ENCODE peak calls at places on chromosome 19, in four cellular contexts. Z is NCI-H2171 treated with DMSO at 0.1 percent for 48 hours; E is activated CD4-positive, alpha-beta T cell treated with anti-CD3 and anti-CD28 coated beads for 1 hour; S is nephron progenitor cell. H is an unnamed sample.
A peak's percentile ranks its signal among the peaks of the same experiment; 100 is the strongest.

GRCh38 chr19:44690131-44690440 is 8.9 kb upstream of the CEACAM16 start:
- DNase-seq in Z (no peak), E (no peak), S (no peak), H (no peak)

GRCh38 chr19:7830272-7830771 is 304 bp downstream of the EVI5L start:
- DNase-seq in Z (no peak), E (no peak), S (no peak), H (no peak)

GRCh38 chr19:38815059-38816001 is 2.6 kb upstream of the LGALS4 start:
- DNase-seq in Z (no peak), E (no peak), S (no peak), H (no peak)

GRCh38 chr19:49155830-49156346 is 692 bp upstream of the HRC start:
- DNase-seq in Z (no peak), E (no peak), S (peak; percentile 47), H (peak; percentile 72)

GRCh38 chr19:17281391-17282304 is at the start of gene ANKLE1:
- DNase-seq in Z (no peak), E (no peak), S (peak; percentile 62), H (no peak)

GRCh38 chr19:12364391-12365093 is 941 bp downstream of the ZNF442 start:
- DNase-seq in Z (no peak), E (no peak), S (peak; percentile 29), H (no peak)

GRCh38 chr19:49475995-49476880 is 2.2 kb downstream of the FLT3LG start:
- DNase-seq in Z (no peak), E (peak; percentile 52), S (peak; percentile 86), H (peak; percentile 49)

GRCh38 chr19:17404015-17404414 is 1.4 kb downstream of the BST2 start:
- DNase-seq in Z (no peak), E (no peak), S (no peak), H (no peak)

GRCh38 chr19:2763687-2764086 is 19.4 kb downstream of the SGTA start:
- DNase-seq in Z (no peak), E (no peak), S (no peak), H (no peak)

GRCh38 chr19:43767818-43768217 is 13.0 kb downstream of the KCNN4 start:
- DNase-seq in Z (no peak), E (no peak), S (no peak), H (no peak)

GRCh38 chr19:45676851-45677263 is 8.8 kb downstream of the GIPR start:
- DNase-seq in Z (peak; percentile 46), E (peak; percentile 34), S (no peak), H (no peak)

GRCh38 chr19:38679839-38680238 is 32.4 kb downstream of the ACTN4 start:
- DNase-seq in Z (no peak), E (no peak), S (no peak), H (no peak)

GRCh38 chr19:38551450-38551813 is 66.3 kb downstream of the MAP4K1 start:
- DNase-seq in Z (no peak), E (no peak), S (no peak), H (no peak)

GRCh38 chr19:34120846-34121639 is 51.3 kb upstream of the LSM14A start:
- DNase-seq in Z (no peak), E (peak; percentile 35), S (no peak), H (peak; percentile 16)

H was measured in NCI-H524.